ENCODE peak calls at places on chromosomes 11 and 22, in five cellular contexts. O, P, A, J and B are unnamed samples.

GRCh38 chr11:108788565-108789199 is 123.8 kb downstream of the DDX10 start:
- DNase-seq in J (no peak), A (no peak), O (peak; percentile 44), P (peak; percentile 48), B (no peak)

GRCh38 chr11:64888761-64889511 is 10.5 kb upstream of the EHD1 start:
- DNase-seq in A (no peak), J (peak; percentile 98), P (peak; percentile 21), O (no peak), B (peak; percentile 80)

GRCh38 chr22:44646668-44647067 is 55.3 kb upstream of the PRR5 start:
- DNase-seq in J (no peak), P (no peak), O (no peak), A (no peak), B (no peak)

GRCh38 chr11:127074151-127074761 is 73.7 kb upstream of the KIRREL3 start:
- DNase-seq in O (peak; percentile 34), J (peak; percentile 67), P (peak; percentile 75), A (no peak), B (peak; percentile 43)

GRCh38 chr11:46801694-46802093 is 44.4 kb downstream of the CKAP5 start:
- DNase-seq in P (no peak), J (no peak), O (no peak), A (no peak), B (no peak)

GRCh38 chr22:46068908-46069481 is 81.3 kb upstream of the PPARA start:
- DNase-seq in P (peak; percentile 87), O (no peak), A (peak; percentile 53), J (no peak), B (peak; percentile 51)

GRCh38 chr11:3614742-3615171 is 27.0 kb downstream of the ART5 start:
- DNase-seq in O (no peak), A (peak; percentile 83), P (no peak), J (no peak), B (no peak)

GRCh38 chr11:118076754-118077281 is at the start of gene TMPRSS4:
- DNase-seq in J (peak; percentile 98), P (no peak), O (no peak), A (peak; percentile 26), B (peak; percentile 88)

GRCh38 chr11:128719556-128719824 is 25.6 kb downstream of the FLI1 start:
- DNase-seq in O (no peak), J (no peak), A (no peak), P (no peak), B (no peak)
- H3K4me1 ChIP-seq in O (peaks cover 19% of the 10 kb centered on the region), J (no peaks in the 10 kb centered on the region), A (peaks cover 24% of the 10 kb centered on the region), P (peaks cover 17% of the 10 kb centered on the region), B (peaks cover 11% of the 10 kb centered on the region)

GRCh38 chr11:75792127-75792731 is 22.8 kb upstream of the UVRAG start:
- DNase-seq in J (no peak), O (no peak), P (no peak), A (no peak), B (no peak)
- H3K4me1 ChIP-seq in J (peaks cover 19% of the 10 kb centered on the region), O (no peaks in the 10 kb centered on the region), P (no peaks in the 10 kb centered on the region), A (no peaks in the 10 kb centered on the region), B (no peaks in the 10 kb centered on the region)

DNA sequence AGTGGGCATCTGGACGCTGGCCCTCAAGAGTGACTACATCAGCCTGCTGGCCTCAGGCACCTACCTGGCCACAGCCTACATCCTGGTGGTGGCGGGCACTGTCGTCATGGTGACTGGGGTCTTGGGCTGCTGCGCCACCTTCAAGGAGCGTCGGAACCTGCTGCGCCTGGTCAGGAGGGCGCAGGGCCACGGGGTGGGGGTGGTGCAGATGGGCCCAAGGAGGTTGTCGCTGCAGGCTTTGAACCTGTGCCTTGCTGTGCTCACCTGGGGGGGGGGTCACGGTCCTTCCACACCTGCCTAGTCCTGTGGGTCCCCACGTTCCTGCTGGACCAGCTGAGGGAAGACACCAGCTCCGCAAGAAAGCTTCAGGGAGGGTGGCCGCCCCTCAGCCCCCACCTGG is 3.5 kb downstream of the CD151 start:
- DNase-seq in A (no peak), J (no peak), P (no peak), O (no peak), B (no peak)
- H3K4me1 ChIP-seq in A (peaks cover 49% of the 10 kb centered on the region), J (peaks cover 29% of the 10 kb centered on the region), P (peaks cover 38% of the 10 kb centered on the region), O (peaks cover 10% of the 10 kb centered on the region), B (peaks cover 42% of the 10 kb centered on the region)

GRCh38 chr22:43301866-43302265 is 41.3 kb downstream of the SCUBE1 start:
- DNase-seq in P (no peak), O (no peak), A (peak; percentile 40), J (no peak), B (no peak)
- H3K4me1 ChIP-seq in P (no peaks in the 10 kb centered on the region), O (no peaks in the 10 kb centered on the region), A (no peaks in the 10 kb centered on the region), J (no peaks in the 10 kb centered on the region), B (no peaks in the 10 kb centered on the region)

DNA sequence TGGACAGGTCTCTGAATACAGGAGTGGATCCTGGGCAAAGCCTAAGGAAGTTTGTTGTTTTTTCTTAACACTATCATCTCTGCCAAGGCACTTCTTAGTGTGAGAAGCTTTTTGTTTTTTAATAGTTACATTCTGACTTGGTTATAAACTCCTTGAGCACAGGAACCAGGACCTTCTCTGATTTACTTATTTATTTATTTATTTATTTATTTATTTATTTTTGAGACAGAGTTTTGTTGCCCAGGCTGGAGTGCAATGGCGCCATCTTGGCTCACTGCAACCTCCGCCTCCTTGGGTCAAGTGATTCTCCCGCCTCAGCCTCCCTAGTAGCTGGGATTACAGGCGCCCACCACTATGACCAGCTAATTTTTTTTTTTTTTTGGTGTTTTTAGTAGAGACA is 11.0 kb downstream of the RNF185 start:
- DNase-seq in A (no peak), J (no peak), O (no peak), P (no peak), B (no peak)
- H3K4me1 ChIP-seq in A (peaks cover 60% of the 10 kb centered on the region), J (no peaks in the 10 kb centered on the region), O (no peaks in the 10 kb centered on the region), P (peaks cover 15% of the 10 kb centered on the region), B (no peaks in the 10 kb centered on the region)